ENCODE peak calls at places on chromosomes 4 and X, in four cellular contexts. H is transverse colon, W is ovary, X is H1. T is an unnamed sample.

GRCh38 chr4:825969-826330 is at the start of gene CPLX1:
- DNase-seq in H (peak), W (no peak), X (peak), T (no peak)

GRCh38 chr4:57631147-57631546 is 521.0 kb upstream of the IGFBP7 start:
- DNase-seq in W (no peak), H (no peak), X (no peak), T (no peak)

GRCh38 chrX:29659911-29660310 is 555.5 kb upstream of the MAGEB2 start:
- DNase-seq in X (no peak), H (no peak), W (no peak), T (no peak)

GRCh38 chrX:155216940-155217450 is 735 bp downstream of the VBP1 start:
- DNase-seq in X (no peak), H (no peak), W (no peak), T (no peak)

GRCh38 chr4:87839309-87839946 is 6.7 kb downstream of the MEPE start:
- DNase-seq in W (no peak), H (no peak), X (no peak), T (no peak)

GRCh38 chrX:104113237-104113965 is 1.1 kb downstream of the ZCCHC18 start:
- DNase-seq in W (peak), H (peak), X (peak), T (peak)

GRCh38 chrX:155235891-155236290 is 19.6 kb downstream of the VBP1 start:
- DNase-seq in W (no peak), H (no peak), X (no peak), T (no peak)

GRCh38 chrX:19388064-19388679 is 44.4 kb downstream of the PDHA1 start:
- DNase-seq in X (no peak), W (no peak), H (no peak), T (no peak)

GRCh38 chrX:97563531-97564133 is 679.9 kb downstream of the RPA4 start:
- DNase-seq in X (no peak), H (peak), W (peak), T (peak)

GRCh38 chr4:108446554-108446953 is 173.8 kb upstream of the RPL34 start:
- DNase-seq in H (peak), W (no peak), X (no peak), T (no peak)

GRCh38 chr4:24774452-24774851 is 20.9 kb upstream of the SOD3 start:
- DNase-seq in X (no peak), W (no peak), H (no peak), T (no peak)

GRCh38 chr4:1851160-1851559 is 4.8 kb downstream of the LETM1 start:
- DNase-seq in H (no peak), X (no peak), W (no peak), T (no peak)

GRCh38 chr4:131499139-131499873 is 1649.8 kb upstream of the PCDH10 start:
- DNase-seq in H (no peak), W (no peak), X (no peak), T (no peak)

GRCh38 chr4:8100696-8101095 is 57.9 kb downstream of the ABLIM2 start:
- DNase-seq in X (no peak), H (no peak), W (no peak), T (no peak)

GRCh38 chr4:16496501-16496900 is 270.2 kb upstream of the TAPT1 start:
- DNase-seq in H (no peak), W (no peak), X (no peak), T (no peak)

GRCh38 chr4:105474110-105474518 is 252 bp upstream of the PPA2 start:
- DNase-seq in X (no peak), W (peak), H (peak), T (peak)

GRCh38 chrX:38999099-38999498 is 197.8 kb downstream of the MID1IP1 start:
- DNase-seq in H (no peak), X (no peak), W (no peak), T (no peak)

GRCh38 chr4:165207431-165208321 is at the start of gene KLHL2:
- DNase-seq in X (peak), H (peak), W (peak), T (peak)
- TF ChIP-seq POLR2A in X (peak), H (no peak), W (no peak), T (no peak)

GRCh38 chr4:93830090-93830818 is 1.7 kb downstream of the ATOH1 start:
- DNase-seq in W (no peak), H (no peak), X (no peak), T (no peak)
- H3K4me3 ChIP-seq in W (no peak), H (peak), X (peak), T (no peak)

DNA sequence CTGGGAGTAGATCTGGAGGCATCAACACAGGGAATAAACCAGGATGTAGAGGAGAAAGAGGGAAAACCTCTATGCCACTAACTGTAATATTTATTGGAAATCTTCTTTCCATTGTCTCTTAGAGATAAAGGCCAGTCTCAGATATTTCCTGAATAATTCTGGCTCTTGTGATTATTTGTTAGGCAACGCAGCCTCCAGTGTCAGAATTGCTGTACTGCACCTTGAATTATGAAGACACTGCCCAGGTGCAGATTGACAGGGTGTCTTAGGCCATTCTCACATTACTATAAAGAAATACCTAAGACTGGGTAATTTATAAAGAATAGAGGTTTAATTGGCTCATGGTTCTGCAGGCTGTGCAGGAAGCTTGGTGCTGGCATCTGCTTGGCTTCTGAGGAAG is 100.7 kb upstream of the ZDHHC15 start:
- DNase-seq in H (no peak), X (no peak), W (no peak), T (no peak)
- TF ChIP-seq CTCF in H (no peak), X (peak), W (no peak), T (peak)

GRCh38 chrX:13085533-13085932 is 41.1 kb upstream of the FAM9C start:
- DNase-seq in X (no peak), W (no peak), H (no peak), T (no peak)
- TF ChIP-seq POLR2A in X (no peak), W (no peak), H (peak), T (no peak)